ENCODE peak calls at places on chromosomes 13 and 19, in six cellular contexts. C is body of pancreas; W is iris pigment epithelial cell; S is H9; K is CD8-positive, alpha-beta memory T cell; V is activated naive CD4-positive, alpha-beta T cell. I is an unnamed sample.

GRCh38 chr13:21986602-21987001 is 315.7 kb downstream of the FGF9 start:
- DNase-seq in C (peak), W (no peak), S (no peak), K (no peak), V (no peak), I (no peak)

GRCh38 chr13:81017525-81018152 is 676.7 kb upstream of the SPRY2 start:
- DNase-seq in C (no peak), W (peak), S (no peak), K (peak), V (no peak), I (no peak)

GRCh38 chr19:6010107-6010506 is 32.2 kb upstream of the RANBP3 start:
- DNase-seq in C (no peak), W (no peak), S (no peak), K (no peak), V (no peak), I (no peak)

GRCh38 chr19:34962281-34962944 is 1.6 kb downstream of the ZNF792 start:
- DNase-seq in C (peak), W (peak), S (no peak), K (peak), V (no peak), I (no peak)

GRCh38 chr19:3451451-3451866 is 28.9 kb downstream of the SMIM24 start:
- DNase-seq in C (no peak), W (no peak), S (no peak), K (no peak), V (no peak), I (no peak)

GRCh38 chr19:51183629-51184028 is 41.3 kb upstream of the CD33 start:
- DNase-seq in C (no peak), W (no peak), S (no peak), K (no peak), V (no peak), I (no peak)

GRCh38 chr19:20371911-20372310 is 193.7 kb downstream of the ZNF737 start:
- DNase-seq in C (no peak), W (no peak), S (no peak), K (no peak), V (no peak), I (no peak)

GRCh38 chr13:113948034-113948742 is 25.7 kb downstream of the C13orf46 start:
- DNase-seq in C (no peak), W (no peak), S (no peak), K (no peak), V (no peak), I (no peak)

GRCh38 chr13:33033361-33033812 is 17.2 kb downstream of the KL start:
- DNase-seq in C (no peak), W (no peak), S (no peak), K (no peak), V (no peak), I (no peak)

GRCh38 chr19:54164369-54165068 is 5.0 kb upstream of the LENG1 start:
- DNase-seq in C (peak), W (peak), S (peak), K (peak), V (no peak), I (peak)

I was measured in ecto neural progenitor cell.